ENCODE peak calls at places on chromosomes 5 and 9, in seven cellular contexts. W is CD4-positive, alpha-beta T cell; X is right cardiac atrium; A is aorta; Y is thoracic aorta; C is tibial nerve; K is ovary. O is an unnamed sample.

GRCh38 chr9:135926402-135927194 is 19.3 kb upstream of the CAMSAP1 start:
- DNase-seq in A (peak), Y (no peak), X (no peak), K (no peak), W (no peak), C (no peak), O (peak)

GRCh38 chr5:179153921-179154345 is 93.8 kb downstream of the ZNF354C start:
- DNase-seq in W (no peak), X (peak), Y (no peak), A (no peak), K (peak), C (no peak), O (no peak)

GRCh38 chr5:143302344-143302743 is 101.1 kb downstream of the NR3C1 start:
- DNase-seq in W (no peak), C (no peak), K (no peak), A (no peak), X (no peak), Y (no peak), O (no peak)

GRCh38 chr5:79794347-79794746 is 104.7 kb downstream of the CMYA5 start:
- DNase-seq in W (no peak), X (no peak), Y (no peak), C (no peak), A (no peak), K (no peak), O (no peak)

GRCh38 chr9:134624827-134625181 is 16.8 kb upstream of the COL5A1 start:
- DNase-seq in K (no peak), W (no peak), C (no peak), X (peak), A (peak), Y (no peak), O (no peak)

GRCh38 chr5:138716456-138716924 is 36.7 kb upstream of the CTNNA1 start:
- DNase-seq in C (no peak), Y (no peak), A (no peak), W (no peak), K (no peak), X (no peak), O (no peak)

GRCh38 chr5:137667341-137667740 is 68.5 kb downstream of the KLHL3 start:
- DNase-seq in K (no peak), Y (no peak), C (no peak), A (no peak), X (no peak), W (no peak), O (no peak)

GRCh38 chr5:133899506-133899905 is 68.9 kb downstream of the C5orf15 start:
- DNase-seq in C (no peak), Y (no peak), K (no peak), A (no peak), X (no peak), W (no peak), O (no peak)

GRCh38 chr5:5572010-5572982 is 149.8 kb downstream of the ICE1 start:
- DNase-seq in W (no peak), A (peak), Y (peak), X (no peak), C (peak), K (peak), O (peak)

GRCh38 chr9:124964604-124965003 is 23.7 kb upstream of the GOLGA1 start:
- DNase-seq in A (no peak), X (no peak), W (no peak), Y (no peak), K (no peak), C (no peak), O (no peak)

GRCh38 chr9:95508968-95509850 is 7.6 kb downstream of the PTCH1 start:
- DNase-seq in W (peak), Y (no peak), X (peak), K (peak), C (peak), A (peak), O (peak)

GRCh38 chr5:1161832-1162229 is 39.6 kb upstream of the SLC6A19 start:
- DNase-seq in X (peak), A (no peak), W (no peak), K (peak), C (peak), Y (no peak), O (no peak)

GRCh38 chr9:136690104-136690840 is 3.0 kb upstream of the AGPAT2 start:
- DNase-seq in W (no peak), K (peak), X (peak), Y (no peak), C (no peak), A (no peak), O (peak)

GRCh38 chr5:124906339-124907097 is 160.1 kb upstream of the ZNF608 start:
- DNase-seq in C (peak), Y (no peak), W (no peak), X (peak), A (peak), K (peak), O (peak)

GRCh38 chr5:140240987-140241706 is 61.8 kb downstream of the PFDN1 start:
- DNase-seq in A (peak), Y (peak), X (peak), C (peak), K (peak), W (no peak), O (peak)

GRCh38 chr5:96324708-96325107 is 108.3 kb downstream of the PCSK1 start:
- DNase-seq in W (no peak), C (no peak), Y (no peak), X (no peak), K (no peak), A (no peak), O (no peak)

GRCh38 chr9:101485873-101486692 is 47.6 kb upstream of the RNF20 start:
- DNase-seq in A (peak), K (peak), Y (no peak), X (peak), W (no peak), C (no peak), O (peak)

GRCh38 chr5:135020111-135020895 is 13.7 kb downstream of the PITX1 start:
- DNase-seq in C (no peak), W (no peak), K (peak), A (no peak), X (no peak), Y (no peak), O (peak)

GRCh38 chr9:93818795-93819472 is 136.2 kb downstream of the BARX1 start:
- DNase-seq in A (no peak), K (no peak), C (no peak), W (no peak), Y (no peak), X (no peak), O (no peak)

GRCh38 chr9:113380869-113381378 is 4.1 kb upstream of the HDHD3 start:
- DNase-seq in Y (no peak), C (no peak), K (no peak), A (no peak), X (no peak), W (no peak), O (no peak)

GRCh38 chr9:131693651-131694597 is 46.0 kb downstream of the RAPGEF1 start:
- DNase-seq in Y (no peak), X (no peak), W (no peak), C (no peak), K (no peak), A (no peak), O (no peak)
- H3K27ac ChIP-seq in Y (no peak), X (no peak), W (no peak), C (no peak), K (no peak), A (no peak), O (no peak)

DNA sequence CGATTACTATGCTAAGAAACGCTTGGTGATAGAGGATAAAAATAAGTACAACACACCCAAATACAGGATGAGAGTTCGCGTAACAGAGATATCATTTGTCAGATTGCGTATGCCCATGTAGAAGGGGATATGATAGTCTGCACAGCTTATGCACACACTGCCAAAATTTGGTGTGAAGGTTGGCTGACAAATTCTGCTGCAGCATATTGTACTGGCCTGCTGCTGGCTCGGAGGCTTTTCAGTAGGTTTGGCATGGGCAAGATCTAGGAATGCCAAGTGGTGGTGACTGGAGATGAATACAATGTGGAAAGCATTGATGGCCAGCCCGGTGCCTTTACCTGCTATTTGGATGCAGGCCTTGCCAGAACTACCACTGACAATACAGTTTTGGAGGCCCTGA is 208.4 kb downstream of the PDZD2 start:
- DNase-seq in X (peak), C (no peak), Y (no peak), A (no peak), W (no peak), K (no peak), O (no peak)
- H3K27ac ChIP-seq in X (no peak), C (no peak), Y (no peak), A (no peak), W (no peak), K (no peak), O (no peak)

GRCh38 chr9:3413984-3414383 is 111.8 kb downstream of the RFX3 start:
- DNase-seq in K (no peak), W (no peak), Y (no peak), C (no peak), A (no peak), X (no peak), O (no peak)

GRCh38 chr9:3410461-3410860 is 115.3 kb downstream of the RFX3 start:
- DNase-seq in W (no peak), X (no peak), C (no peak), A (no peak), K (no peak), Y (no peak), O (no peak)

GRCh38 chr9:3409453-3409852 is 116.3 kb downstream of the RFX3 start:
- DNase-seq in X (no peak), Y (no peak), A (no peak), K (no peak), C (no peak), W (no peak), O (no peak)
- H3K27ac ChIP-seq in X (no peak), Y (no peak), A (no peak), K (no peak), C (no peak), W (no peak), O (no peak)

DNA sequence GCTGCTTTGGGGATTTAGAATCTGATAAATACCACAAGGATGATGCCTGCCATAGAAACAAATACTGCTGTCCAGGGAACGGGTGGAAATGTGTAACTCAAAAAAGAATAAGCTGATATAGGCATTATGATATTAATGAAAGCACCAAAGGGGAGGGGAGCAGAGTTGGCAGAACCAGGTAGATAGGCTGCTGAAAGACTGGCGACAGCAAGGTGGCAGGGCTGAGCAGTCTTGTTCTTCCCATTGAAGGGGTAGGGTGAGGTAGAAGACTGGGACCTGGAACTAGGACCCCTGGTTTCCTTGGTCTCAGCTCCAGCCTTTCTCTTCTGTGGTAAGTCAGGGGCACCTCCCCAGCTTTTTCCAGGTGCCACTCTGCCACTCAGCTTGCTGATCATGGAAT is 31.4 kb upstream of the TMOD1 start:
- DNase-seq in W (no peak), X (no peak), K (no peak), C (no peak), A (no peak), Y (no peak), O (no peak)
- H3K27ac ChIP-seq in W (no peak), X (no peak), K (no peak), C (peak), A (peak), Y (peak), O (peak)

DNA sequence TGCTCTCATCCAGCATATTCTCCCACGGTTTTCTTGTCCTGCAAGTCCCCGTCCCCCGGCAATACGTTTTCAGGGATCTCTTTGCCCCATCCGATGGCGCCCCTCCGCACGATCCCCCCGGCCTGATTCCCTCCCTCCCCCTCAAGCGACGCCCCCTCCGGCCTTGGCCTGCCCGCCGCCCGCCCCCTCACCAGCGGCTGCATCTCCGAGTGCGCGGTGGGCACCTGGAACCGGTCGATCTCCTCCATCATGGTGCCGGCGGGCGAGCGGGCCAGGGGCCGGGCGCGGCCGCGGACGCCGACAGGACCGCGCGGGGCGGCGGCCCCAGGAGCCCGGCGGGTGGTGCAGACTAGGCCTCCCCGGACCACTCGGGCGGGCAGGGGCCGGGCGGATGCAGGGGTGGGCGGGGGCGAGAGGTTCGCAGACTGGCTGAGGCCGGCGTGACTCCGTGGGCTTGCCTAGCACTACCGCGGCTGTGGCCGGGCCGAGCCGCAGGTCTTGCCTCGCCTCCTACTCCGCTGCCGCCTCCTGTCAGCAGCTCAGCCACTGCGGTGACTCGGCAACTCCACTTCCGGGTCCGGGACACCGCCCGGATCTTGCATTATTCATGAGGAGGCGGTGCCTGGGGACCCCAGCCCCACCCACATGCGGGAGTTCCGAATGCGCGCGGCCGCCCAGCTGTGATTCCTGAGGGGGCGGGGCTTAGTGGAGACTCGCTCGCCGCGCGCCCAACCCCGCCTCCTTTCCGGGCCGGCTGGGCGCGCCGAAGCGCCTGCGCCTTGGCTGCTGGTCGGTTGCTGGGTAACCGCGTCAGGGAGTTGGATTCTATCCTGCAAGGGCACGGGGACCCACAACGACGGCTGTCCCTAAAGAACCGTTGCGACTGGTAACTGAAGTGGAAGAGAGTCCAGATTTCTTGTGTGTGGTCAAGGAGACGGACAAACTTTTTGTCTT is at the start of the genes DNAI1 and FAM219A:
- DNase-seq in A (peak), K (peak), Y (peak), W (peak), C (peak), X (peak), O (peak)
- H3K27ac ChIP-seq in A (no peak), K (peak), Y (peak), W (no peak), C (peak), X (peak), O (peak)

GRCh38 chr9:116154334-116154975 is 864 bp downstream of the PAPPA start:
- DNase-seq in K (peak), A (no peak), Y (no peak), W (no peak), C (no peak), X (peak), O (peak)
- H3K27ac ChIP-seq in K (peak), A (no peak), Y (peak), W (no peak), C (peak), X (no peak), O (no peak)

GRCh38 chr5:103262422-103262871 is 3.9 kb downstream of the MACIR start:
- DNase-seq in K (no peak), W (no peak), Y (no peak), A (no peak), C (no peak), X (no peak), O (no peak)

GRCh38 chr5:103260951-103261350 is 2.4 kb downstream of the MACIR start:
- DNase-seq in A (no peak), K (no peak), X (no peak), C (no peak), Y (no peak), W (no peak), O (no peak)

GRCh38 chr5:103258957-103259704 is 568 bp downstream of the MACIR start:
- DNase-seq in K (peak), X (peak), C (peak), Y (no peak), A (peak), W (peak), O (peak)

GRCh38 chr5:103258368-103258956 is at the start of gene MACIR:
- DNase-seq in Y (peak), X (peak), C (peak), A (peak), W (peak), K (peak), O (peak)

DNA sequence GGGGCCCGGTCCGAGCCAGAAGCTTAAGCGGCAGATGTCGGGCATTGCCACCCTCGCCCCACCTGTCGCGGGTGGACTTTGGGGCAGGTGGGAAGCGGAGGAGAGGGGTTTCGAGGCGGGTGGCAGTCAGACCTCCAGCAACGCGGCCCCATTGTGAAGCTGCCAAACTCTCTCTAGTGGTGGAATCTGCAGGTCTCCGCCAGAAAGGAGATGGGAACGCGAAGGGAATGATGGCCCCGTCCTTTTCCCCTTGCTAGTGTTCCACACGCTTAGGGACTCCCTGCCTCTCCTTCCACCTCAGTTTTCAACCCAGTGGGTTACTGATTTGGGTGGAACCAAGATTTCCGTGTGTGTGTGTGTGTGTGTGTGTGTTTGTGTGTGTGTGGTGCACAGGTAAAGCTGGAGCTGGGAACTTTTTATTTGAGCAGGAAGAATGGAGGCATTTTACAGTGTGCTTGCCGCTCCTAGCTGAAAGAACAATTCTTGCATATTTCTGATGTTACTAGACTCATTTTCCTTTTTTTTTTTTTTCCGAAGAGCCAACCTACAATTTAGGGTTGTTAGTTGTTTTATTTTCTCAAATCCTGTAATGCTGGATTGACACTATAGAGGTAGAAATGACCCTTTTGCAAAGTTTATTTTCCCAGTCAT is 1.3 kb downstream of the MACIR start:
- DNase-seq in K (no peak), A (peak), Y (no peak), X (no peak), W (no peak), C (no peak), O (no peak)
- H3K27ac ChIP-seq in K (peak), A (no peak), Y (peak), X (peak), W (no peak), C (peak), O (peak)

GRCh38 chr9:107772988-107773387 is 283.4 kb upstream of the KLF4 start:
- DNase-seq in K (no peak), A (no peak), C (no peak), X (no peak), Y (no peak), W (no peak), O (no peak)
- H3K27ac ChIP-seq in K (no peak), A (no peak), C (no peak), X (no peak), Y (no peak), W (no peak), O (no peak)

GRCh38 chr9:127525426-127526188 is 74.3 kb downstream of the LRSAM1 start:
- DNase-seq in A (no peak), K (no peak), C (no peak), W (no peak), X (no peak), Y (no peak), O (no peak)

GRCh38 chr9:127521919-127522304 is 70.6 kb downstream of the LRSAM1 start:
- DNase-seq in W (no peak), C (no peak), A (no peak), Y (no peak), K (no peak), X (peak), O (no peak)

GRCh38 chr9:127522727-127523126 is 71.4 kb downstream of the LRSAM1 start:
- DNase-seq in Y (no peak), W (no peak), X (no peak), K (no peak), C (no peak), A (no peak), O (no peak)

GRCh38 chr9:127523312-127523851 is 72.1 kb downstream of the LRSAM1 start:
- DNase-seq in W (peak), C (no peak), K (no peak), X (no peak), Y (no peak), A (no peak), O (no peak)

GRCh38 chr9:127524373-127524772 is 73.1 kb downstream of the LRSAM1 start:
- DNase-seq in K (no peak), C (no peak), A (no peak), Y (no peak), W (no peak), X (no peak), O (no peak)
- H3K27ac ChIP-seq in K (no peak), C (peak), A (no peak), Y (peak), W (no peak), X (no peak), O (no peak)